ENCODE peak calls at places on chromosomes 3 and 15, in eight cellular contexts. C is PC-9, H is GM10248, G is tibial nerve, A is GM20000, T is cardiac fibroblast, Z is body of pancreas, R is astrocyte of the spinal cord. N is an unnamed sample.
A peak's percentile ranks its signal among the peaks of the same experiment; 100 is the strongest.

GRCh38 chr3:150733373-150733935 is 29.5 kb downstream of the SIAH2 start:
- DNase-seq in C (no peak), H (no peak), G (no peak), A (no peak), T (peak; percentile 72), Z (no peak), R (no peak), N (no peak)

GRCh38 chr3:67154429-67154828 is 156.3 kb downstream of the KBTBD8 start:
- DNase-seq in C (no peak), H (no peak), G (no peak), A (no peak), T (no peak), Z (no peak), R (no peak), N (no peak)

GRCh38 chr3:159796744-159797143 is 191.9 kb upstream of the IL12A start:
- DNase-seq in C (no peak), H (no peak), G (no peak), A (no peak), T (peak; percentile 75), Z (no peak), R (peak; percentile 94), N (no peak)

GRCh38 chr3:156816091-156816793 is 9.9 kb upstream of the LEKR1 start:
- DNase-seq in C (peak; percentile 49), H (peak; percentile 60), G (no peak), A (peak; percentile 64), T (peak; percentile 37), Z (peak; percentile 49), R (peak; percentile 39), N (no peak)

GRCh38 chr3:184227481-184227935 is 1.9 kb upstream of the VWA5B2 start:
- DNase-seq in C (peak; percentile 48), H (peak; percentile 79), G (no peak), A (peak; percentile 83), T (peak; percentile 40), Z (no peak), R (no peak), N (no peak)

GRCh38 chr3:43327184-43327950 is 41.0 kb downstream of the SNRK start:
- DNase-seq in C (no peak), H (no peak), G (peak; percentile 58), A (no peak), T (peak; percentile 79), Z (no peak), R (no peak), N (no peak)

GRCh38 chr3:4225005-4225471 is 78.1 kb upstream of the SETMAR start:
- DNase-seq in C (no peak), H (no peak), G (no peak), A (no peak), T (no peak), Z (no peak), R (no peak), N (no peak)

GRCh38 chr15:37425541-37425940 is 325.2 kb upstream of the MEIS2 start:
- DNase-seq in C (peak; percentile 12), H (no peak), G (no peak), A (no peak), T (no peak), Z (no peak), R (peak; percentile 54), N (no peak)

GRCh38 chr15:52143862-52144261 is 31.3 kb upstream of the BCL2L10 start:
- DNase-seq in C (peak; percentile 14), H (no peak), G (no peak), A (no peak), T (peak; percentile 92), Z (no peak), R (peak; percentile 69), N (no peak)

GRCh38 chr3:142657033-142657432 is 60.8 kb downstream of the PLS1 start:
- DNase-seq in C (no peak), H (no peak), G (no peak), A (no peak), T (no peak), Z (no peak), R (no peak), N (no peak)

GRCh38 chr3:142660904-142661303 is 62.9 kb upstream of the TRPC1 start:
- DNase-seq in C (no peak), H (no peak), G (no peak), A (no peak), T (no peak), Z (no peak), R (no peak), N (no peak)

GRCh38 chr3:142656595-142656994 is 60.4 kb downstream of the PLS1 start:
- DNase-seq in C (no peak), H (no peak), G (no peak), A (no peak), T (no peak), Z (no peak), R (no peak), N (no peak)

GRCh38 chr3:142663865-142664264 is 60.0 kb upstream of the TRPC1 start:
- DNase-seq in C (no peak), H (no peak), G (no peak), A (no peak), T (no peak), Z (no peak), R (no peak), N (no peak)

GRCh38 chr3:142660379-142660778 is 63.5 kb upstream of the TRPC1 start:
- DNase-seq in C (no peak), H (no peak), G (no peak), A (no peak), T (no peak), Z (no peak), R (no peak), N (no peak)
- TF ChIP-seq CTCF in C (no peak), H (no peak), G (no peak), A (no peak), T (no peak), Z (no peak), R (no peak), N (no peak)

GRCh38 chr15:50824507-50824906 is 59.0 kb upstream of the SPPL2A start:
- DNase-seq in C (no peak), H (no peak), G (no peak), A (no peak), T (no peak), Z (no peak), R (no peak), N (no peak)

GRCh38 chr15:50825946-50826345 is 60.4 kb upstream of the SPPL2A start:
- DNase-seq in C (no peak), H (no peak), G (no peak), A (no peak), T (no peak), Z (no peak), R (no peak), N (no peak)

GRCh38 chr15:50823281-50823680 is 57.8 kb upstream of the SPPL2A start:
- DNase-seq in C (no peak), H (no peak), G (no peak), A (no peak), T (no peak), Z (no peak), R (no peak), N (no peak)

GRCh38 chr15:50830477-50831354 is 65.2 kb upstream of the SPPL2A start:
- DNase-seq in C (no peak), H (no peak), G (no peak), A (no peak), T (no peak), Z (no peak), R (no peak), N (no peak)

DNA sequence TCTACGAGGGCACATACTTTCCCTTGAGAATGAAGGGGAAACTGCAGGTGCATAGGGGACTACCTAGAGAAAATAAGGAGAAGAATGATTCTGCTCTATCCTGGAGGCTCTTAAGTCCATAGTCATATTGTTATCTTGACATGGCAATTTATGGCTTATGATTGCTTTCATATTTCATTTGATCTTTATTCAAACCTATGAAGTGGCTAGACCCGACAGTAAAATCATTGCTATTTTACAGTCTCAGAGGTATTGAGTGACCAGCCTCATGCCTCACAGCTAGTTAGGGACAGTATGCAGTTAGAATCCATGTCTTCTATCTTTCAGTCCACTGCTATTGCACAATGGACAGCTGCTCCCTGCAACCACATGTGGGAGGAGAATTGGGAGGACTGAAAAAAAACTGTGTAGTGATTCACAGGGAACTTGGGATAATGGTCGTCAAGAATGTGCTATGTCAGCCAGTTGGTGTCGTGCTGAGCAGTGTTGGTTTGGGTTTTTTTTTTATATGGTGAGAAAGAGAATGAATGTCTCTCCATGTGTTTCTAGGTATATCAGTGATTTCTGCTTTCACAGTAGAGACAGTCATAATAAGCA is 63.2 kb upstream of the SPPL2A start:
- DNase-seq in C (peak; percentile 40), H (no peak), G (peak; percentile 23), A (no peak), T (peak; percentile 84), Z (no peak), R (peak; percentile 88), N (peak; percentile 24)
- TF ChIP-seq CTCF in C (no peak), H (no peak), G (no peak), A (no peak), T (no peak), Z (no peak), R (no peak), N (no peak)

GRCh38 chr3:44624696-44625528 is at the start of gene ZNF197:
- DNase-seq in C (peak; percentile 74), H (peak; percentile 79), G (peak; percentile 80), A (peak; percentile 83), T (peak; percentile 93), Z (peak; percentile 84), R (peak; percentile 89), N (peak; percentile 53)
- TF ChIP-seq CTCF in C (no peak), H (no peak), G (peak; percentile 19), A (no peak), T (no peak), Z (peak; percentile 49), R (peak; percentile 20), N (no peak)

GRCh38 chr3:126392246-126392645 is 2.5 kb upstream of the CFAP100 start:
- DNase-seq in C (no peak), H (no peak), G (no peak), A (no peak), T (no peak), Z (no peak), R (no peak), N (no peak)

GRCh38 chr3:126391631-126392030 is 3.1 kb upstream of the CFAP100 start:
- DNase-seq in C (no peak), H (no peak), G (no peak), A (no peak), T (no peak), Z (no peak), R (no peak), N (no peak)

GRCh38 chr3:126390201-126390600 is 4.5 kb upstream of the CFAP100 start:
- DNase-seq in C (no peak), H (no peak), G (no peak), A (no peak), T (no peak), Z (no peak), R (no peak), N (no peak)

GRCh38 chr3:126389792-126390142 is 4.9 kb upstream of the CFAP100 start:
- DNase-seq in C (no peak), H (no peak), G (no peak), A (no peak), T (no peak), Z (no peak), R (no peak), N (no peak)

DNA sequence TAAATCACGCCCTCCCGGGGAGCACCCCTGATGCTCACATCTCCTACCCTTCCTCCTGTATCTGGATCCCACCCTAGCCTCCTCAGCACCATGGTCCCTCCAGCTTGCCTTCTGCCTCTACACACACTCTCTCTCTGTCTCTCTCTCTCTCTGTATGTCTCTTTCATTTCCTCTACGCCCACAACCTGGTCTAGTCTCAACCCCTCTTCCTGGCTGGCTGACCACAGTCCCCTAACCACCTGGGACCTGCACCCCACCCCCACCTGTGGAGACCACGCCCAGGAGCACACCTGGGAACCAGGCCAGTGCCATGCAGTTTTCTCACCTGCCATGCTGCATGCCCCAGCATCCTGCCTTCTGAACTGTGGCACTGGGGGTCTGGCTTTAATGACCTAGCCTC is 4.0 kb upstream of the CFAP100 start:
- DNase-seq in C (no peak), H (no peak), G (no peak), A (no peak), T (no peak), Z (no peak), R (no peak), N (no peak)
- TF ChIP-seq CTCF in C (no peak), H (no peak), G (no peak), A (no peak), T (no peak), Z (no peak), R (no peak), N (no peak)

N was measured in omental fat pad.